ENCODE peak calls at places on chromosomes 11 and 22, in nine cellular contexts. U is cardiac fibroblast, H is AG09319, M is mesothelial cell of epicardium, N is fibroblast of lung, K is RWPE1, L is AG04450, G is IMR-90, X is GM12865. O is an unnamed sample.

GRCh38 chr11:114061053-114062049 is 1.8 kb downstream of the ZBTB16 start:
- DNase-seq in M (no peak), K (peak), U (peak), X (no peak), N (no peak), L (no peak), G (no peak), H (no peak), O (no peak)

GRCh38 chr22:37229805-37230672 is 14.0 kb downstream of the RAC2 start:
- DNase-seq in L (no peak), U (peak), G (peak), M (no peak), N (peak), H (no peak), X (peak), K (no peak), O (peak)

GRCh38 chr22:27987557-27987956 is 68.5 kb upstream of the PITPNB start:
- DNase-seq in X (no peak), H (no peak), N (peak), U (peak), L (peak), K (no peak), M (no peak), G (peak), O (peak)

GRCh38 chr22:47371263-47372090 is 609.0 kb downstream of the TBC1D22A start:
- DNase-seq in G (no peak), M (no peak), X (no peak), N (no peak), U (no peak), K (no peak), L (no peak), H (no peak), O (no peak)

GRCh38 chr11:21897203-21897602 is 295.7 kb upstream of the ANO5 start:
- DNase-seq in K (no peak), L (no peak), M (no peak), G (no peak), U (no peak), N (no peak), X (no peak), H (no peak), O (no peak)

GRCh38 chr11:131674051-131674755 is 303.8 kb downstream of the NTM start:
- DNase-seq in M (peak), H (peak), K (peak), N (peak), G (peak), U (peak), L (peak), X (peak), O (peak)

GRCh38 chr11:122195790-122196189 is 79.8 kb upstream of the BLID start:
- DNase-seq in G (no peak), L (no peak), H (no peak), M (no peak), X (no peak), U (no peak), N (no peak), K (no peak), O (no peak)

GRCh38 chr22:27217154-27217553 is 559.8 kb downstream of the MIAT start:
- DNase-seq in M (no peak), L (no peak), X (no peak), G (no peak), H (no peak), K (no peak), U (no peak), N (no peak), O (no peak)

GRCh38 chr11:36500315-36500721 is 9.8 kb downstream of the TRAF6 start:
- DNase-seq in U (peak), N (peak), H (peak), L (peak), M (no peak), K (peak), G (peak), X (peak), O (no peak)

GRCh38 chr11:48103621-48104561 is 112.7 kb upstream of the OR4B1 start:
- DNase-seq in N (peak), L (no peak), X (no peak), M (no peak), H (no peak), G (peak), U (peak), K (no peak), O (no peak)

GRCh38 chr11:43982421-43982820 is 40.0 kb downstream of the C11orf96 start:
- DNase-seq in M (no peak), H (no peak), G (no peak), U (no peak), X (no peak), L (no peak), N (no peak), K (no peak), O (no peak)

GRCh38 chr22:20393705-20394476 is at the start of gene ZNF74:
- DNase-seq in N (peak), X (peak), K (peak), G (peak), L (peak), M (peak), U (peak), H (peak), O (peak)
- TF ChIP-seq CTCF in N (no peak), X (no peak), K (no peak), G (no peak), L (peak), M (no peak), U (no peak), H (no peak), O (no peak)

GRCh38 chr11:87466228-87466627 is 428.5 kb downstream of the TMEM135 start:
- DNase-seq in X (no peak), M (no peak), L (no peak), N (no peak), K (no peak), H (no peak), G (peak), U (no peak), O (no peak)

GRCh38 chr11:87460269-87460668 is 422.5 kb downstream of the TMEM135 start:
- DNase-seq in U (no peak), G (no peak), X (no peak), L (no peak), K (no peak), N (no peak), M (no peak), H (no peak), O (no peak)

GRCh38 chr11:87462171-87462570 is 424.4 kb downstream of the TMEM135 start:
- DNase-seq in K (no peak), N (no peak), X (no peak), L (no peak), G (no peak), H (no peak), U (no peak), M (no peak), O (no peak)

GRCh38 chr11:87460842-87461637 is 423.3 kb downstream of the TMEM135 start:
- DNase-seq in U (no peak), L (no peak), N (no peak), H (no peak), G (no peak), M (no peak), K (no peak), X (no peak), O (no peak)

GRCh38 chr11:87463486-87464102 is 425.9 kb downstream of the TMEM135 start:
- DNase-seq in X (peak), L (no peak), N (peak), U (peak), K (peak), H (no peak), M (no peak), G (peak), O (no peak)
- TF ChIP-seq CTCF in X (peak), L (peak), N (peak), U (peak), K (peak), H (peak), M (peak), G (peak), O (no peak)

GRCh38 chr11:65636810-65637557 is 917 bp upstream of the SIPA1 start:
- DNase-seq in H (no peak), K (no peak), M (no peak), N (no peak), X (no peak), G (no peak), L (no peak), U (no peak), O (no peak)

GRCh38 chr11:65639623-65640482 is 2.0 kb downstream of the SIPA1 start:
- DNase-seq in M (no peak), H (no peak), X (peak), L (no peak), G (no peak), N (no peak), K (no peak), U (peak), O (peak)

GRCh38 chr11:65634905-65635731 is 2.8 kb upstream of the SIPA1 start:
- DNase-seq in N (no peak), L (no peak), X (no peak), U (no peak), H (no peak), M (no peak), G (no peak), K (no peak), O (no peak)

GRCh38 chr11:65636108-65636809 is 1.6 kb upstream of the SIPA1 start:
- DNase-seq in N (no peak), X (no peak), H (no peak), M (no peak), U (no peak), G (no peak), L (no peak), K (no peak), O (no peak)

DNA sequence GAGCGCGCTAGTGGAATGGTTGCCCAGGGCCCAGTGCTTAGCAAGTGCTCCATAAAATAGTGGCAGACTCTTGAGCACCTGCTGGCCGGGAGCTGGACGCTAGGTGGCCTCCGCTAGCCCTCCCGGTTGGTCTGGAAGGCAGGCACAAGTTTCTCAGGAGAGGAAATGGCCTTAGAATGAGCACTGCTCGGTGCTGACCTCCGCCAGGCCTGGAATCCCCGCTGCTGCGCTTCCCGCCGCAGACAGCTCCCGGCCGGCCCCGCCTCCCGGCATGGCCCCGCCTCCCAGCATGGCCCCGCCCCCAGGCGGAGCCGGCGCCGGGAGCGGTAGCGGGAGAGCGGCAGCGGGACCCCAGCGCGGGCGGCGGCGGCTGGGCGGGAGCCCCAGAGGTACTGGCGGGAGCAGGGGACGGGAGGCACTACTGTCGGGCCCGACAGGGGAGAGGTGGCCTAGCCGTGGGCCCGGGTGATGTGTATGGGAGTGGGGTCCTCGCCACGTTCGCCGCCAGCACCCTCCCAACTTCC is at the start of gene SIPA1:
- DNase-seq in N (peak), X (peak), K (peak), H (peak), L (peak), U (peak), M (peak), G (peak), O (peak)
- TF ChIP-seq CTCF in N (peak), X (peak), K (no peak), H (peak), L (peak), U (peak), M (no peak), G (peak), O (no peak)

GRCh38 chr22:43956805-43957463 is 1.7 kb downstream of the SAMM50 start:
- DNase-seq in K (no peak), M (no peak), G (no peak), U (peak), H (no peak), X (no peak), N (no peak), L (no peak), O (no peak)

GRCh38 chr22:43953988-43954771 is 1.1 kb upstream of the SAMM50 start:
- DNase-seq in M (no peak), H (no peak), K (no peak), G (no peak), N (no peak), L (no peak), U (no peak), X (no peak), O (no peak)

GRCh38 chr22:43955883-43956286 is 643 bp downstream of the SAMM50 start:
- DNase-seq in G (no peak), M (no peak), U (peak), L (no peak), N (peak), X (peak), H (no peak), K (no peak), O (peak)

GRCh38 chr22:43956383-43956782 is 1.1 kb downstream of the SAMM50 start:
- DNase-seq in U (no peak), M (no peak), G (no peak), H (no peak), L (no peak), N (no peak), K (no peak), X (no peak), O (no peak)

DNA sequence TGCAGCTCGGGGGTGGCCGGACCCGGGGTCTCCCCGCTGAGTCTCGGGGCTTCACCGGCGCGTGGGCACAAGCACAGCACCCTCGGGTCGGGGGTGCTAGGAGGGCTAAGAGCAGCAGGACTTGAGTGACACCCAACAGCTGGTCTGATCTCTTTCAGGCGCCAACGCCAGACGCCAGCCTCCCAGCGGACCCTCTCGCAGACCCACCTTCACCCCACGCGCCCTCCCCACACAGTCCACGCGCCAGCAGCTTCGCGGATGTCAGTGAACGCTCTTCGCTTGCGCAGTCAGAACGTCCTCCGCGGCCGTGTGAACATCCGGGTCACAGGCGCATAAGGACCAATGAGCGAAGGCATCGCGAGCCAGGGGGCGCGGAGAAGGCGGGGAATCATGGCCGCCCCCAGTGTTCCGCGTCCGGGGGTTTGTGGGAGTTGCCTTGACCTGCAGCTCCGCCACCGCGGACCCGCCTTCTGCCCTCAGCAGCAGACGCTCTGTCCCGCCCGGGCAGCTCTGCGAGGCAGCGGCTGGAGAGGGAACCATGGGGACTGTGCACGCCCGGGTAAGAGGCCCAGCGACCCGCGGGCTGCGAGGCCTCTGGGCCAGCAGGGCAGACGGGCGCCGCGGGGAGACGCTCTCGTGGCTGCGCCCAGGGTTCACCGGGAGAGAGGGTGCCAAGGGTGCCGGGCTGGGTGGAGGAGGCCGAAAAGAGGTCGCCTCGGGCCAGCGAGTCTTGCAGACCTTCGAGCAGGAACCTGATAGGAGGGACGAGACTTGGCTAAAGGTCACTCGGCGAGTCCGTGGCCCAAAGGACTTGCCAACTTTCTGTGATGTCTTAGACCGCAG is at the start of gene SAMM50:
- DNase-seq in U (peak), L (peak), M (peak), K (peak), G (peak), X (peak), N (peak), H (peak), O (peak)
- TF ChIP-seq CTCF in U (no peak), L (peak), M (no peak), K (peak), G (no peak), X (no peak), N (no peak), H (no peak), O (no peak)

DNA sequence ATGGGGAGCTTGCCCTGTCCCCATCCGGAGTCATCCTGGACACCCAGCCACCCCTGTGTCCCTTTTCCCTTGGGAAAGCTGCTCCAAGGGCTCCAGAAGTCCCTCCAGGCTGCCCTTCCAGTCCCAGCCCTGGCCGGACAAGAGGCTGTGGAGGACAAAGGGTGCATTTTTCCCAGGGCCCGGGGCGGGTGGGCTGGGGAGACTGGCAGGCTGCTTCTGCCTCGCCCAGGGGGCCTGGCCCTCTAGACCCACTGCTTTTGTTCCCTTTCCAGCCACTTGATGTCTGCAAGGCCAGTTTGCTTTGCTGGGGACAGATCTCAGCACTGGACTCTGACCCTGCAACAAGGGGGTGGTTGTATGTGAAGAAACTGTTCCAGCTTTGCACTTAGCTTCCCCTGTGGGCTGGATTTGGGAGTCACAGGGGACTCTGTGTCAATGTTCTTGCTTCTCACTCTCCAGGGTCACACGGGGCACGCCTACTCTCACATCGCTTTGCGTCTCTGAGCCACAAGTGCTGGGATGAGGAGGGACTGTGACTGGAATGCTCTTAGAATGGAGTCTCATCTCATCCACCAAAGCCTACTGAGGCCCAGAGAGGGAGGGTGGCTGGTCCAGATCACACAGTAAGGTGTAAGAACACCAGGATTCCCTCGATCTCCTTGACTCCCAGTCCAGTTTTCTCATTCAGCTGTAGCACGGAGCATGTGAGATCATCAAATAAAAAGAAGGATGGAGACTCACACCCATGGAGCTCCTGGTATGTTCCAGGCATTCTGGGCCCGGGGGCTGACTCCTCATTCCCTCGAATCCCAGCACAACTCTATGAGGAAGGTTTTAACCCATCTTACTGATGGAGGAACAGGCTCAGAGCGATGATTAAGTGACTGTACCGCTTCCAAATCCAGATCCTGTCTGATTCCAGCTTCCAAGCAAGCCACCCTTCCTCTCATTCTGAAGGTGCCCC is 59.9 kb downstream of the FBXO7 start:
- DNase-seq in K (no peak), G (no peak), X (no peak), U (no peak), H (no peak), M (no peak), N (peak), L (no peak), O (no peak)
- TF ChIP-seq CTCF in K (no peak), G (no peak), X (no peak), U (no peak), H (no peak), M (no peak), N (no peak), L (no peak), O (no peak)

GRCh38 chr11:64856382-64857227 is 12.2 kb upstream of the CDC42BPG start:
- DNase-seq in H (no peak), U (peak), N (peak), X (peak), K (peak), M (no peak), G (peak), L (no peak), O (peak)
- TF ChIP-seq CTCF in H (no peak), U (peak), N (no peak), X (no peak), K (no peak), M (no peak), G (peak), L (no peak), O (no peak)

DNA sequence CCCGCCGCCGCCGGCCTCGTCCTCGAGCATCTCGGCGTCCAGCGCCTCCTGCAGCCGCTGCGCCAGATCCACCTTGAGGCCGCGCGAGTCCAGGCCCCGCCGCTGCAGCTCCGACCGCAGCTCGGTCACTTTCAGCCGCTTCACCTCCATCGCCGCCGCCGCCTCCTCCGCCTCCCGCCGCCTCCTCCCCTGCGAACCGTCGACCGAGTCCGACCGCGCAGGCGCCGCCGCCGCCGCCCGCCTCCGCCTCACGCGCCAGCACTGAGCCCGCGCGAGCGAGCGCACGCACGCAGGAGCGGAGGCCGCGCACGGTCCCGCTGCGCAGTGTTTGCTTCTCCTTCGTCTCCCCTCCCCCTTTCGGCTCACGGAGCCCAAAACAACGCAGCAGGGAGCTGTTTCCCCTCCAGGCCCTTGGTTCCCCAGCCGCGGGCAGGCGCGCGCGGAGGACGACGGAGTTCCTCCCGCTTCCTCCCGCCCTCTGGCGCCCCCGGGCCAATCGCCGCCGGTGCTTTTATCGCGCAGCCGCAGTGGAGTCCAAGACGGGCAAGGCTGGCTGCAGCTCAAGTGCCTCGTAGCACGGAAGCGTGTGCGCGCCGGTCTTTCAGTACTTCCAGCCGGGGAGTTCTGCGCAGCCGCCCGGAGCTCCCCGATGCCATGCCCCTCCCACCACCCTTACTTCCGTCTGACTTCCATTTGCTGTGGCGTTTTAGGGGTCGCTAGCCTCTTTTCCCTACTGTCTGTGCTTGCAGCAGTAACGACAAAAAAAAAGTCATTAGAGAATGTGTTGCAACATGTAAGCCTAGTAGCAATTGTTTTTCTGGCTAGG is at the start of gene HNRNPUL2:
- DNase-seq in N (peak), H (peak), M (peak), X (peak), L (peak), G (peak), U (peak), K (peak), O (peak)
- TF ChIP-seq CTCF in N (no peak), H (no peak), M (no peak), X (no peak), L (peak), G (peak), U (no peak), K (no peak), O (no peak)

GRCh38 chr11:14773755-14774154 is 118.3 kb downstream of the CYP2R1 start:
- DNase-seq in H (no peak), N (no peak), M (no peak), X (no peak), L (no peak), G (peak), K (no peak), U (peak), O (peak)
- TF ChIP-seq CTCF in H (no peak), N (no peak), M (no peak), X (peak), L (peak), G (no peak), K (no peak), U (peak), O (peak)

DNA sequence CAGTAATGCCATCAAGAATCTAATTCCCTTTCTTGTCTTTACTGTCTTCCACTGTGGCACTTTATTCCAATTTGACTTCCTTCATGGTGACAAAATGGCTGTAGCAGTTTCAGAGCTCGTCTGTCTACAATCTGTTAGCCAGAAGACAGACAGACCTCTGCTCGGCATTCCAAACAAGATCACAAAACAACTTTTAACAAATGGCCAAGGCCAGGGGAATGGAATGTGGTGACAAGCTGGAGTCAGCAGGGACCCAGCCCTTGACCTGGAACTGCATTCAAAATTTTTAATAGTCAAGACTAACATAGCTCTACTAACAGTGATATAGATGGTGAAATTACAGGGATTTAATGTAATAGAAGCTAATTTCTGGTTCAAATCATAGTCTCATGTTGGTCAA is 637.2 kb downstream of the ETS1 start:
- DNase-seq in K (no peak), M (no peak), X (no peak), L (no peak), U (no peak), G (no peak), H (no peak), N (no peak), O (no peak)
- TF ChIP-seq CTCF in K (no peak), M (no peak), X (no peak), L (no peak), U (no peak), G (no peak), H (no peak), N (no peak), O (no peak)